ENCODE peak calls at places on chromosome 1, in eight cellular contexts. S is AG04450, Q is epithelial cell of esophagus, H is astrocyte of the spinal cord, J is astrocyte of the cerebellum, Y is pancreas, D is transverse colon, L is heart left ventricle. Z is an unnamed sample.

GRCh38 chr1:5570931-5571330 is 421.3 kb downstream of the NPHP4 start:
- DNase-seq in S (no peak), Q (peak), H (no peak), J (no peak), Y (no peak), D (no peak), L (no peak), Z (no peak)

GRCh38 chr1:50976111-50976889 is 6.3 kb downstream of the CDKN2C start:
- DNase-seq in S (no peak), Q (no peak), H (no peak), J (no peak), Y (no peak), D (no peak), L (no peak), Z (no peak)

GRCh38 chr1:230303069-230303468 is 123.1 kb downstream of the PGBD5 start:
- DNase-seq in S (no peak), Q (no peak), H (no peak), J (no peak), Y (no peak), D (no peak), L (no peak), Z (no peak)

GRCh38 chr1:211333906-211334305 is 7.3 kb downstream of the TRAF5 start:
- DNase-seq in S (no peak), Q (no peak), H (no peak), J (no peak), Y (no peak), D (no peak), L (no peak), Z (no peak)

GRCh38 chr1:200972985-200973742 is 50.4 kb downstream of the KIF21B start:
- DNase-seq in S (no peak), Q (no peak), H (no peak), J (no peak), Y (no peak), D (peak), L (no peak), Z (no peak)

GRCh38 chr1:15426492-15427279 is 11.6 kb upstream of the CTRC start:
- DNase-seq in S (no peak), Q (peak), H (no peak), J (no peak), Y (no peak), D (peak), L (no peak), Z (no peak)

GRCh38 chr1:30525980-30526651 is 197.3 kb downstream of the MATN1 start:
- DNase-seq in S (no peak), Q (peak), H (peak), J (peak), Y (no peak), D (no peak), L (peak), Z (peak)

GRCh38 chr1:112358061-112358770 is 37.8 kb upstream of the CTTNBP2NL start:
- DNase-seq in S (no peak), Q (no peak), H (no peak), J (no peak), Y (no peak), D (no peak), L (no peak), Z (peak)

GRCh38 chr1:56433056-56433577 is 146.2 kb downstream of the PLPP3 start:
- DNase-seq in S (no peak), Q (no peak), H (no peak), J (no peak), Y (no peak), D (no peak), L (no peak), Z (no peak)
- TF ChIP-seq CTCF in S (no peak), Q (no peak), H (no peak), J (no peak), Y (no peak), D (no peak), L (no peak), Z (no peak)

GRCh38 chr1:153545067-153546055 is at the start of gene S100A4:
- DNase-seq in S (peak), Q (peak), H (peak), J (peak), Y (peak), D (peak), L (peak), Z (peak)
- H3K4me3 ChIP-seq in S (peak), Q (no peak), H (no peak), J (no peak), Y (no peak), D (peak), L (peak), Z (peak)

GRCh38 chr1:179883040-179883501 is 986 bp downstream of the TOR1AIP1 start:
- DNase-seq in S (no peak), Q (no peak), H (no peak), J (no peak), Y (no peak), D (peak), L (no peak), Z (no peak)
- TF ChIP-seq CTCF in S (no peak), Q (no peak), H (no peak), J (no peak), Y (no peak), D (no peak), L (no peak), Z (no peak)

DNA sequence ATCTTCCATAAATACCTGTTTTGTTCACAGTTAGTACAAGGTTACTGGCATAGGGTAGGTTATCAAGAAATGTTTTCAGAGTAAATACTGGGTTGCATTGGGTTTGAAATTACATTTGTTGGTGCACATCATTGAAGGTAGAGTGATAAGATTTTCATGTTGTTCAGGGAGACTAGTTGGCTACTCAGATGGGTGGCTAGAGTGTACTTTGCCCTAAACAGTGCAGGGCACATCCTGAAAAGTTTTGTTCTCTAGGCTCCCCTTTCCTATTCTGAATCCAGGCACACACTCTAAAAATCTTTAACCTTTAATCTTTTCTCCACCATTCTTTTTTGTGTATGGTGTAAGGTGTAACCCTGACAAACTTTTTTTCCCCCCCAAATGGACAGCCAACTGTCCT is 18.0 kb downstream of the POU2F1 start:
- DNase-seq in S (no peak), Q (no peak), H (no peak), J (no peak), Y (no peak), D (no peak), L (no peak), Z (no peak)
- H3K4me3 ChIP-seq in S (no peak), Q (no peak), H (no peak), J (no peak), Y (no peak), D (no peak), L (no peak), Z (no peak)

GRCh38 chr1:165717918-165718515 is 19.7 kb upstream of the ALDH9A1 start:
- DNase-seq in S (peak), Q (peak), H (peak), J (peak), Y (peak), D (peak), L (no peak), Z (peak)
- TF ChIP-seq CTCF in S (peak), Q (peak), H (peak), J (peak), Y (peak), D (peak), L (peak), Z (peak)